ENCODE peak calls at places on chromosomes 7 and 10, in seven cellular contexts. One of them, this sample, is unnamed.

GRCh38 chr10:130062201-130062600 is 48.4 kb downstream of the C10orf143 start:
- DNase-seq in cerebellum: no peak
- DNase-seq in CD8-positive, alpha-beta memory T cell: no peak
- DNase-seq in sigmoid colon: no peak
- DNase-seq in activated gamma-delta T cell treated with Interleukin-2 at 50 U/mL for 16 hours: no peak
- DNase-seq in activated naive CD4-positive, alpha-beta T cell: no peak
- DNase-seq in effector CD4-positive, alpha-beta T cell: no peak
- DNase-seq in this sample: no peak

GRCh38 chr10:69333205-69333604 is 54.9 kb downstream of the HK1 start:
- DNase-seq in activated naive CD4-positive, alpha-beta T cell: no peak
- DNase-seq in sigmoid colon: peak; percentile 78
- DNase-seq in CD8-positive, alpha-beta memory T cell: no peak
- DNase-seq in activated gamma-delta T cell treated with Interleukin-2 at 50 U/mL for 16 hours: no peak
- DNase-seq in cerebellum: no peak
- DNase-seq in effector CD4-positive, alpha-beta T cell: no peak
- DNase-seq in this sample: peak; percentile 78

GRCh38 chr7:2723138-2723850 is 35.3 kb downstream of the AMZ1 start:
- DNase-seq in CD8-positive, alpha-beta memory T cell: no peak
- DNase-seq in sigmoid colon: peak; percentile 56
- DNase-seq in activated gamma-delta T cell treated with Interleukin-2 at 50 U/mL for 16 hours: no peak
- DNase-seq in effector CD4-positive, alpha-beta T cell: no peak
- DNase-seq in cerebellum: no peak
- DNase-seq in activated naive CD4-positive, alpha-beta T cell: no peak
- DNase-seq in this sample: peak; percentile 57

GRCh38 chr7:87448427-87448826 is 27.1 kb downstream of the ABCB4 start:
- DNase-seq in CD8-positive, alpha-beta memory T cell: no peak
- DNase-seq in effector CD4-positive, alpha-beta T cell: no peak
- DNase-seq in cerebellum: no peak
- DNase-seq in activated gamma-delta T cell treated with Interleukin-2 at 50 U/mL for 16 hours: no peak
- DNase-seq in activated naive CD4-positive, alpha-beta T cell: no peak
- DNase-seq in sigmoid colon: no peak
- DNase-seq in this sample: no peak

GRCh38 chr7:13024323-13024722 is 336.9 kb downstream of the ARL4A start:
- DNase-seq in cerebellum: no peak
- DNase-seq in sigmoid colon: no peak
- DNase-seq in CD8-positive, alpha-beta memory T cell: no peak
- DNase-seq in activated naive CD4-positive, alpha-beta T cell: no peak
- DNase-seq in effector CD4-positive, alpha-beta T cell: no peak
- DNase-seq in activated gamma-delta T cell treated with Interleukin-2 at 50 U/mL for 16 hours: no peak
- DNase-seq in this sample: no peak

GRCh38 chr7:110446658-110447057 is 644.3 kb upstream of the LRRN3 start:
- DNase-seq in cerebellum: no peak
- DNase-seq in effector CD4-positive, alpha-beta T cell: no peak
- DNase-seq in activated naive CD4-positive, alpha-beta T cell: no peak
- DNase-seq in sigmoid colon: no peak
- DNase-seq in CD8-positive, alpha-beta memory T cell: no peak
- DNase-seq in activated gamma-delta T cell treated with Interleukin-2 at 50 U/mL for 16 hours: no peak
- DNase-seq in this sample: no peak

GRCh38 chr7:107327986-107328569 is 141.8 kb upstream of the GPR22 start:
- DNase-seq in effector CD4-positive, alpha-beta T cell: no peak
- DNase-seq in CD8-positive, alpha-beta memory T cell: no peak
- DNase-seq in activated gamma-delta T cell treated with Interleukin-2 at 50 U/mL for 16 hours: no peak
- DNase-seq in activated naive CD4-positive, alpha-beta T cell: no peak
- DNase-seq in cerebellum: no peak
- DNase-seq in sigmoid colon: no peak
- DNase-seq in this sample: no peak

GRCh38 chr7:16770657-16771329 is 17.2 kb downstream of the TSPAN13 start:
- DNase-seq in effector CD4-positive, alpha-beta T cell: no peak
- DNase-seq in CD8-positive, alpha-beta memory T cell: no peak
- DNase-seq in cerebellum: no peak
- DNase-seq in activated gamma-delta T cell treated with Interleukin-2 at 50 U/mL for 16 hours: no peak
- DNase-seq in sigmoid colon: no peak
- DNase-seq in activated naive CD4-positive, alpha-beta T cell: no peak
- DNase-seq in this sample: no peak

GRCh38 chr7:100503350-100503735 is 19.6 kb downstream of the NYAP1 start:
- DNase-seq in sigmoid colon: no peak
- DNase-seq in activated naive CD4-positive, alpha-beta T cell: no peak
- DNase-seq in CD8-positive, alpha-beta memory T cell: no peak
- DNase-seq in effector CD4-positive, alpha-beta T cell: no peak
- DNase-seq in activated gamma-delta T cell treated with Interleukin-2 at 50 U/mL for 16 hours: no peak
- DNase-seq in cerebellum: no peak
- DNase-seq in this sample: no peak

GRCh38 chr10:122159159-122159970 is 111.7 kb upstream of the BTBD16 start:
- DNase-seq in activated gamma-delta T cell treated with Interleukin-2 at 50 U/mL for 16 hours: no peak
- DNase-seq in CD8-positive, alpha-beta memory T cell: no peak
- DNase-seq in cerebellum: peak; percentile 47
- DNase-seq in activated naive CD4-positive, alpha-beta T cell: no peak
- DNase-seq in sigmoid colon: no peak
- DNase-seq in effector CD4-positive, alpha-beta T cell: no peak
- DNase-seq in this sample: peak; percentile 64

GRCh38 chr10:49362596-49363260 is 33.2 kb downstream of the DRGX start:
- DNase-seq in activated gamma-delta T cell treated with Interleukin-2 at 50 U/mL for 16 hours: no peak
- DNase-seq in activated naive CD4-positive, alpha-beta T cell: no peak
- DNase-seq in cerebellum: no peak
- DNase-seq in CD8-positive, alpha-beta memory T cell: no peak
- DNase-seq in effector CD4-positive, alpha-beta T cell: no peak
- DNase-seq in sigmoid colon: peak; percentile 42
- DNase-seq in this sample: no peak

GRCh38 chr7:144436500-144436899 is 33.0 kb upstream of the NOBOX start:
- DNase-seq in cerebellum: no peak
- DNase-seq in sigmoid colon: no peak
- DNase-seq in CD8-positive, alpha-beta memory T cell: no peak
- DNase-seq in activated naive CD4-positive, alpha-beta T cell: no peak
- DNase-seq in effector CD4-positive, alpha-beta T cell: no peak
- DNase-seq in activated gamma-delta T cell treated with Interleukin-2 at 50 U/mL for 16 hours: no peak
- DNase-seq in this sample: no peak

GRCh38 chr10:106696239-106696638 is 468.3 kb downstream of the SORCS1 start:
- DNase-seq in activated naive CD4-positive, alpha-beta T cell: no peak
- DNase-seq in CD8-positive, alpha-beta memory T cell: no peak
- DNase-seq in effector CD4-positive, alpha-beta T cell: no peak
- DNase-seq in sigmoid colon: no peak
- DNase-seq in cerebellum: no peak
- DNase-seq in activated gamma-delta T cell treated with Interleukin-2 at 50 U/mL for 16 hours: no peak
- DNase-seq in this sample: no peak

GRCh38 chr10:74967850-74968620 is 141.6 kb downstream of the KAT6B start:
- DNase-seq in activated gamma-delta T cell treated with Interleukin-2 at 50 U/mL for 16 hours: no peak
- DNase-seq in effector CD4-positive, alpha-beta T cell: no peak
- DNase-seq in activated naive CD4-positive, alpha-beta T cell: no peak
- DNase-seq in CD8-positive, alpha-beta memory T cell: no peak
- DNase-seq in sigmoid colon: no peak
- DNase-seq in cerebellum: peak; percentile 21
- DNase-seq in this sample: no peak

GRCh38 chr10:18157909-18158308 is 17.7 kb downstream of the CACNB2 start:
- DNase-seq in sigmoid colon: no peak
- DNase-seq in CD8-positive, alpha-beta memory T cell: no peak
- DNase-seq in effector CD4-positive, alpha-beta T cell: no peak
- DNase-seq in activated naive CD4-positive, alpha-beta T cell: no peak
- DNase-seq in cerebellum: no peak
- DNase-seq in activated gamma-delta T cell treated with Interleukin-2 at 50 U/mL for 16 hours: no peak
- DNase-seq in this sample: no peak